ENCODE peak calls at places on chromosomes 12 and 14, in eight cellular contexts. N is ascending aorta; H is stimulated activated CD8-positive, alpha-beta memory T cell treated with anti-CD3 and anti-CD28 coated beads, Interleukin-4, amount 100 ng/mL, for 1 hour; U is mesenchymal stem cell; O is fibroblast of the aortic adventitia; L is MCF 10A; G is activated CD4-positive, alpha-beta T cell treated with anti-CD3 and anti-CD28 coated beads, Interleukin-2, amount 50 U/mL, for 4 hours; C is head of caudate nucleus. V is an unnamed sample.

GRCh38 chr14:96215845-96216244 is 11.2 kb downstream of the BDKRB2 start:
- DNase-seq in N (no peak), H (no peak), U (no peak), O (no peak), L (peak), G (no peak), C (no peak), V (no peak)

GRCh38 chr12:117507547-117507946 is 146.1 kb upstream of the NOS1 start:
- DNase-seq in N (no peak), H (no peak), U (no peak), O (no peak), L (no peak), G (no peak), C (no peak), V (no peak)

GRCh38 chr12:102300824-102301461 is 103.3 kb upstream of the PMCH start:
- DNase-seq in N (no peak), H (no peak), U (peak), O (peak), L (peak), G (no peak), C (no peak), V (no peak)

GRCh38 chr12:52082668-52082987 is 3.1 kb downstream of the SMIM41 start:
- DNase-seq in N (no peak), H (no peak), U (no peak), O (no peak), L (no peak), G (no peak), C (peak), V (no peak)

GRCh38 chr14:68544150-68544892 is 248.5 kb downstream of the ZFP36L1 start:
- DNase-seq in N (peak), H (no peak), U (peak), O (peak), L (peak), G (no peak), C (peak), V (no peak)

GRCh38 chr12:52256165-52256935 is 18.1 kb upstream of the KRT86 start:
- DNase-seq in N (no peak), H (no peak), U (no peak), O (no peak), L (peak), G (no peak), C (no peak), V (no peak)

GRCh38 chr12:68350753-68351152 is 18.6 kb upstream of the MDM1 start:
- DNase-seq in N (no peak), H (no peak), U (no peak), O (peak), L (no peak), G (no peak), C (no peak), V (no peak)

GRCh38 chr14:106802413-106803364 is 1276.3 kb downstream of the TMEM121 start:
- DNase-seq in N (no peak), H (no peak), U (no peak), O (no peak), L (no peak), G (no peak), C (no peak), V (no peak)

GRCh38 chr12:112992541-112993398 is 14.5 kb downstream of the OAS2 start:
- DNase-seq in N (no peak), H (no peak), U (peak), O (peak), L (peak), G (peak), C (peak), V (peak)

GRCh38 chr14:24057271-24057670 is 5.5 kb downstream of the CARMIL3 start:
- DNase-seq in N (no peak), H (no peak), U (no peak), O (no peak), L (no peak), G (no peak), C (no peak), V (no peak)

V was measured in stimulated activated CD4-positive, alpha-beta T cell treated with anti-CD3 and anti-CD28 coated beads, TNF-alpha, amount 100 ng/mL, for 48 hours.